ENCODE peak calls at places on chromosome 10, in four cellular contexts. One of them, this sample, is unnamed.

GRCh38 chr10:118590334-118590733 is 5.1 kb downstream of the PRLHR start:
- DNase-seq in HCT116: no peak
- DNase-seq in GM12878: no peak
- DNase-seq in K562: no peak
- DNase-seq in this sample: no peak

GRCh38 chr10:11147723-11148122 is 130.1 kb downstream of the CELF2 start:
- DNase-seq in HCT116: no peak
- DNase-seq in GM12878: no peak
- DNase-seq in K562: no peak
- DNase-seq in this sample: no peak

GRCh38 chr10:132560248-132560731 is 22.7 kb downstream of the INPP5A start:
- DNase-seq in HCT116: no peak
- DNase-seq in GM12878: no peak
- DNase-seq in K562: no peak
- DNase-seq in this sample: no peak

GRCh38 chr10:3774018-3774813 is 10.8 kb downstream of the KLF6 start:
- DNase-seq in HCT116: no peak
- DNase-seq in GM12878: no peak
- DNase-seq in K562: no peak
- DNase-seq in this sample: no peak

GRCh38 chr10:28949005-28950004 is 272.0 kb downstream of the BAMBI start:
- DNase-seq in HCT116: no peak
- DNase-seq in GM12878: no peak
- DNase-seq in K562: no peak
- DNase-seq in this sample: no peak

GRCh38 chr10:119726291-119727261 is 726 bp downstream of the INPP5F start:
- DNase-seq in HCT116: no peak
- DNase-seq in GM12878: no peak
- DNase-seq in K562: peak; percentile 61
- DNase-seq in this sample: peak; percentile 84

GRCh38 chr10:93288679-93289634 is 193.2 kb downstream of the MYOF start:
- DNase-seq in HCT116: peak; percentile 78
- DNase-seq in GM12878: no peak
- DNase-seq in K562: peak; percentile 70
- DNase-seq in this sample: peak; percentile 85

GRCh38 chr10:12041766-12042408 is 722 bp downstream of the UPF2 start:
- DNase-seq in HCT116: no peak
- DNase-seq in GM12878: no peak
- DNase-seq in K562: no peak
- DNase-seq in this sample: no peak

GRCh38 chr10:108904163-108904878 is 1019.0 kb downstream of the XPNPEP1 start:
- DNase-seq in HCT116: no peak
- DNase-seq in GM12878: no peak
- DNase-seq in K562: no peak
- DNase-seq in this sample: no peak

GRCh38 chr10:43375401-43376020 is 4.1 kb downstream of the FXYD4 start:
- DNase-seq in HCT116: no peak
- DNase-seq in GM12878: no peak
- DNase-seq in K562: no peak
- DNase-seq in this sample: no peak

GRCh38 chr10:77049896-77050295 is 587.7 kb downstream of the KCNMA1 start:
- DNase-seq in HCT116: no peak
- DNase-seq in GM12878: no peak
- DNase-seq in K562: no peak
- DNase-seq in this sample: peak; percentile 11

GRCh38 chr10:11886851-11887250 is 63.7 kb downstream of the PROSER2 start:
- DNase-seq in HCT116: no peak
- DNase-seq in GM12878: peak; percentile 43
- DNase-seq in K562: no peak
- DNase-seq in this sample: no peak

GRCh38 chr10:114518401-114519305 is 114.4 kb upstream of the AFAP1L2 start:
- DNase-seq in HCT116: no peak
- DNase-seq in GM12878: no peak
- DNase-seq in K562: no peak
- DNase-seq in this sample: no peak

GRCh38 chr10:26737730-26738129 is 40.2 kb downstream of the PDSS1 start:
- DNase-seq in HCT116: no peak
- DNase-seq in GM12878: peak; percentile 95
- DNase-seq in K562: no peak
- DNase-seq in this sample: no peak

GRCh38 chr10:79063071-79063491 is 5.7 kb upstream of the ZMIZ1 start:
- DNase-seq in HCT116: no peak
- DNase-seq in GM12878: no peak
- DNase-seq in K562: no peak
- DNase-seq in this sample: no peak

GRCh38 chr10:8873310-8873709 is 818.8 kb downstream of the GATA3 start:
- DNase-seq in HCT116: no peak
- DNase-seq in GM12878: no peak
- DNase-seq in K562: no peak
- DNase-seq in this sample: no peak

GRCh38 chr10:72016608-72017310 is 52.6 kb downstream of the CHST3 start:
- DNase-seq in HCT116: no peak
- DNase-seq in GM12878: no peak
- DNase-seq in K562: no peak
- DNase-seq in this sample: no peak

GRCh38 chr10:33461295-33461640 is 126.8 kb upstream of the NRP1 start:
- DNase-seq in HCT116: no peak
- DNase-seq in GM12878: no peak
- DNase-seq in K562: no peak
- DNase-seq in this sample: no peak

GRCh38 chr10:3248526-3249255 is 76.1 kb upstream of the PITRM1 start:
- DNase-seq in HCT116: peak; percentile 75
- DNase-seq in GM12878: no peak
- DNase-seq in K562: no peak
- DNase-seq in this sample: no peak

GRCh38 chr10:28926932-28927331 is 249.6 kb downstream of the BAMBI start:
- DNase-seq in HCT116: no peak
- DNase-seq in GM12878: no peak
- DNase-seq in K562: no peak
- DNase-seq in this sample: no peak

DNA sequence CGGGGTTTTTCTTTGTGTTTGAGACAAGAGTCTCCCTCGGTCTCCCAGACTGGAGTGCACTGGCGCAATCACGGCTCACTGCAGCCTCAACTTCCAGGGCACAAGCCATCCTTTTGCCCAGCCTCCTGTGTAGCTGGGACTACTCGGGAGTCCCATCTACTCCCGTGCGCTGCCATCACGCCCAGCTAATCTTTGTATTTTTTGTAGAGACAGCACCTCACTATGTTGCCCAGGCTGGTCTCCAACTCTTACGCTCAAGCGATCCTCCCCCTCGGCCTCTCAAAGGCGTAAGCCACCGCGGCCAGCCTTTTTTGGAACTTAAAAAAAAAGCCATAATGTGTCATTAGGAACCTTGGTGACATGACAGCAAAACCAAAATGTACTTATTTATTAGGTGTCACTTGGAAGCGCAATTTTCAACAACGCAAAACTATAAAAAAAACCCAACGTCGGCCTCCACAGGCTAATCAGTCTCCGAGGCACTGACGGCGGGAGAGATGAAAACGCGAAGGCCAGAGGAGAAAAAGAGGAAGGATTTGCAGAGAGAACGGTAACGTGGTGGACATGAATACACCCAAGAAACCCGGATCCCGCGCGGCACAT is 911 bp upstream of the HNRNPH3 start:
- DNase-seq in HCT116: no peak
- DNase-seq in GM12878: no peak
- DNase-seq in K562: no peak
- DNase-seq in this sample: no peak
- TF ChIP-seq EGR1 in HCT116: no peak
- TF ChIP-seq EGR1 in GM12878: no peak
- TF ChIP-seq EGR1 in K562: no peak
- TF ChIP-seq EGR1 in this sample: no peak

DNA sequence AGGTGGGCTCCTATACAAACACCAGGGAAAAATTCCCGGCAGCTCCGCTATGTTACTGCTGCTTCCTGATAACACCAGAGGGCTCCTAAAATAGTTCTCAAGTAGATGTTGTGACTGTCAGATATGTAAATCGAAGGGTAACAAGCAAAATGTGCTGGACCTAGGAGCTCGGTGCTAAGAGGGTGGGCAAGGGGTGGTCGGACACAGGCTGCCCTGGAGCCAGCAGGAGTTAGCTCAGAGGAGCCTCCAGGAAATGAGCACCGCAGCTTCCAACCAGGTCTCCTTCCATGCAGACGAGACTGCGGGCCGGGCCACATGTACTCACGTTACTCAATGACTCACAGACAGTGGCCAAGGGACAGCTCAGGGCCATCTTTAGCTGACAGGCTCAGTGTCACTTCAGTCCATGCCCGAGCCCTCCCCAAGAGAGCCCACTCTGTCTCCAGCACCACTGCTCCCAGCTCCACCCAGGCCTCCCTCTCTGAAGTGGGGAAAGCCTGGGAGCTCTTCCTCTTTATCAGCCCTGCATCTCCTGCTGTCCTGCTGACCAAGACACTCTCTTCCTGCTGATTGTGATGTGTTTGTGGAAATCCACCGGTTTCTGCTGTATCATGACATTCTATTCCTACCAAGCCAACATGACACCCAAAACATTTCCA is 37.2 kb upstream of the TMEM273 start:
- DNase-seq in HCT116: no peak
- DNase-seq in GM12878: no peak
- DNase-seq in K562: peak; percentile 46
- DNase-seq in this sample: no peak
- TF ChIP-seq EGR1 in HCT116: no peak
- TF ChIP-seq EGR1 in GM12878: no peak
- TF ChIP-seq EGR1 in K562: no peak
- TF ChIP-seq EGR1 in this sample: no peak

DNA sequence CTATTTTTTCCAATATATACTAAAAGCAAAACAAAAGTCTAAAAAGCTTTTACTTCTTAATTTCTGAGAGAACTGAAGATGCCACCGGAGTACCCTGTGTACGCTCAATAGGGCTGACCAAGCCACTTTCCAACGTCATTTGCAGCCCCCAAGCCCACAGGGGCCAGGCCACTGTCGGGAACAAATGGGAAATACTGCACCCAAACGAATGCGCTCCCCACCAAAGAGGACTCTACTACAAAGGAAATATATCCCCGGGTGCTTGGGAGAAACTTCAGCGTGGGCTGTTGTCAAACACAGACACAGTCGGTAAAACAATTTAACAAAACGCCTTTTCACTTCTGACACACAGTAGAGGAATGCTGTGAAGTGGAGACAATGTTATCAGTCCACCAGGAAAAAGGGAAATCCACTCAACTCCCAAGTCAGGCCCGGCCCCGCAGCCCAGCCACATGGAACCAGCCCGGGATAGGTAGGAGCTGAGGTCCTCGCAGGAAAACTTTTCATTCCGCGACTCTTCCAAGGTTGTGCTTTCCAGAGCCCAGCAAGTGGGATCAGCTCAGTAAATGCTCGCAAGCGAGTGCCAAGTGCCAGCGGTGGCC is 1.4 kb downstream of the PARD3 start:
- DNase-seq in HCT116: no peak
- DNase-seq in GM12878: no peak
- DNase-seq in K562: no peak
- DNase-seq in this sample: no peak
- TF ChIP-seq EGR1 in HCT116: no peak
- TF ChIP-seq EGR1 in GM12878: no peak
- TF ChIP-seq EGR1 in K562: no peak
- TF ChIP-seq EGR1 in this sample: no peak

GRCh38 chr10:62183857-62184805 is 84.5 kb downstream of the RTKN2 start:
- DNase-seq in HCT116: no peak
- DNase-seq in GM12878: no peak
- DNase-seq in K562: no peak
- DNase-seq in this sample: no peak

GRCh38 chr10:62182595-62182994 is 86.0 kb downstream of the RTKN2 start:
- DNase-seq in HCT116: no peak
- DNase-seq in GM12878: no peak
- DNase-seq in K562: no peak
- DNase-seq in this sample: no peak

GRCh38 chr10:62182171-62182570 is 86.5 kb downstream of the RTKN2 start:
- DNase-seq in HCT116: no peak
- DNase-seq in GM12878: no peak
- DNase-seq in K562: no peak
- DNase-seq in this sample: no peak

GRCh38 chr10:62185914-62186692 is 82.5 kb downstream of the RTKN2 start:
- DNase-seq in HCT116: no peak
- DNase-seq in GM12878: no peak
- DNase-seq in K562: no peak
- DNase-seq in this sample: no peak

DNA sequence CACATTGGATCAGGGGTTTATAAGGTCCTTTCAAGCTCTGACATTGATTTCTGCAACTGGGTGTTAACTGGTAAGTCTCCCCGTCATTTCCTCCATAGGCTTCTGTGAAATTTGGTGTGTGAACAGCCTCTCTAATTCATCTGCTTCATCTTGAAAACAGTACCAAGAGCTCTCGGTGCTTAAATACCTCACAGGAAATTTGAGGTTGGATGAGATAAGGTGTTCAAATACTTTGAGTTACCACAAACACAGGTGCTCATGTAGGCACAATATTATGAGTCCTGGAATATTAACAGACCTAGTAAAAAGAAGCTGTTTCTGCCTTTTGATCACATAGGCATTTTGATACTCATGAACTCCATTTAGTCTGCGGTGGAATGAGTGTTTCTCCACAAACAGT is 85.2 kb downstream of the RTKN2 start:
- DNase-seq in HCT116: no peak
- DNase-seq in GM12878: peak; percentile 50
- DNase-seq in K562: no peak
- DNase-seq in this sample: no peak
- TF ChIP-seq EGR1 in HCT116: no peak
- TF ChIP-seq EGR1 in GM12878: no peak
- TF ChIP-seq EGR1 in K562: no peak
- TF ChIP-seq EGR1 in this sample: no peak

GRCh38 chr10:130952086-130952485 is 359.4 kb downstream of the TCERG1L start:
- DNase-seq in HCT116: no peak
- DNase-seq in GM12878: no peak
- DNase-seq in K562: no peak
- DNase-seq in this sample: no peak

GRCh38 chr10:130957423-130957822 is 354.1 kb downstream of the TCERG1L start:
- DNase-seq in HCT116: no peak
- DNase-seq in GM12878: no peak
- DNase-seq in K562: no peak
- DNase-seq in this sample: no peak

GRCh38 chr10:130957978-130958377 is 353.5 kb downstream of the TCERG1L start:
- DNase-seq in HCT116: no peak
- DNase-seq in GM12878: no peak
- DNase-seq in K562: no peak
- DNase-seq in this sample: no peak

GRCh38 chr10:130956251-130956650 is 355.3 kb downstream of the TCERG1L start:
- DNase-seq in HCT116: no peak
- DNase-seq in GM12878: no peak
- DNase-seq in K562: no peak
- DNase-seq in this sample: no peak

DNA sequence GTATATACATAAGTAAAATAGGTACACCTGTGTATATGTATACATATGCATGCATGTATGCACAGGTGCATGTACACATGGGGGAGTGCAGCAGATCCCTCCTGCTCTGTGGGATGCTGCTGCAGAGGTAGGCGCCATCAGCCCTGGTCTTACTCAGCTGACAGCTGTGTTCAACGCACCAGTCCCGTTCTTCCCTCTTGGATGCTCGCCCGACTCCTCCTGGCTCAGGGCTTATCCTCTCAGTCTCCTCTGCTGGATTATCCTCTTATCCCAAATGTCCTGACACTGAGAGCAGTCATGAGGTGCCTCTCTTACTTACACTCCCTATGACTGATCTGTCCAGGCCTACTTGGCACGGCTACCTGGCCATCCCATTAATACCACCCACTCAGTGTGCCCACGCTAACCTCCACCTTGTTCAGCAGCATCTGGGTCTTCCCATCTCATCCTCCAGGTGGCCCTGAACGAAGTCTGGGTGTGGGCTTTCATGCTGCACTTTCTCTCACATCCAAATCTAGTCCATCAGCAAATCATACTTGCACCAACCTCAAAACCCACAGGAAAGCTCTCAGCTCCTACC is 357.1 kb downstream of the TCERG1L start:
- DNase-seq in HCT116: no peak
- DNase-seq in GM12878: no peak
- DNase-seq in K562: no peak
- DNase-seq in this sample: no peak
- TF ChIP-seq EGR1 in HCT116: no peak
- TF ChIP-seq EGR1 in GM12878: no peak
- TF ChIP-seq EGR1 in K562: no peak
- TF ChIP-seq EGR1 in this sample: no peak

This sample was measured in H1.